ENCODE peak calls at places on chromosomes 7 and 10, in eight cellular contexts. I is endodermal cell; S is gastrocnemius medialis; B is fibroblast of lung; Y is HL-60; A is heart right ventricle; W is CD8-positive, alpha-beta T cell; O is CD4-positive, alpha-beta memory T cell. N is an unnamed sample.

GRCh38 chr7:138875794-138876193 is 77.8 kb upstream of the ATP6V0A4 start:
- DNase-seq in S (no peak), W (peak), I (no peak), O (peak), Y (no peak), A (no peak), B (peak), N (no peak)

GRCh38 chr7:105760549-105761447 is 115.6 kb downstream of the ATXN7L1 start:
- DNase-seq in A (no peak), S (no peak), I (no peak), Y (no peak), O (peak), W (peak), B (peak), N (no peak)

GRCh38 chr7:141354251-141354650 is 197.0 kb upstream of the AGK start:
- DNase-seq in I (no peak), O (no peak), S (no peak), Y (no peak), B (peak), A (no peak), W (no peak), N (no peak)

GRCh38 chr10:77516575-77516974 is 121.0 kb downstream of the KCNMA1 start:
- DNase-seq in Y (no peak), A (no peak), B (no peak), S (no peak), W (no peak), I (no peak), O (no peak), N (peak)

GRCh38 chr7:159098795-159099194 is 45.9 kb downstream of the VIPR2 start:
- DNase-seq in S (no peak), W (no peak), Y (no peak), B (no peak), I (peak), O (no peak), A (no peak), N (peak)

GRCh38 chr7:137160236-137160635 is 183.3 kb downstream of the PTN start:
- DNase-seq in I (no peak), B (peak), S (no peak), O (no peak), W (no peak), A (no peak), Y (no peak), N (no peak)

GRCh38 chr7:69871213-69871885 is 273.1 kb downstream of the AUTS2 start:
- DNase-seq in Y (no peak), S (no peak), I (no peak), W (no peak), B (peak), A (no peak), O (no peak), N (no peak)

GRCh38 chr10:60963441-60964256 is 19.7 kb upstream of the RHOBTB1 start:
- DNase-seq in Y (no peak), W (no peak), S (no peak), O (no peak), A (no peak), B (peak), I (no peak), N (no peak)

GRCh38 chr7:137715546-137715945 is 131.2 kb downstream of the DGKI start:
- DNase-seq in O (no peak), W (no peak), B (no peak), S (no peak), A (no peak), I (no peak), Y (no peak), N (no peak)

GRCh38 chr7:114574384-114574783 is 159.8 kb downstream of the FOXP2 start:
- DNase-seq in I (peak), O (no peak), B (peak), S (no peak), Y (no peak), W (no peak), A (no peak), N (no peak)

GRCh38 chr7:114575098-114575497 is 160.5 kb downstream of the FOXP2 start:
- DNase-seq in O (no peak), A (no peak), Y (no peak), W (no peak), S (no peak), I (no peak), B (no peak), N (no peak)

GRCh38 chr7:114567416-114567815 is 152.8 kb downstream of the FOXP2 start:
- DNase-seq in A (no peak), B (no peak), S (no peak), O (no peak), I (no peak), Y (no peak), W (no peak), N (no peak)

DNA sequence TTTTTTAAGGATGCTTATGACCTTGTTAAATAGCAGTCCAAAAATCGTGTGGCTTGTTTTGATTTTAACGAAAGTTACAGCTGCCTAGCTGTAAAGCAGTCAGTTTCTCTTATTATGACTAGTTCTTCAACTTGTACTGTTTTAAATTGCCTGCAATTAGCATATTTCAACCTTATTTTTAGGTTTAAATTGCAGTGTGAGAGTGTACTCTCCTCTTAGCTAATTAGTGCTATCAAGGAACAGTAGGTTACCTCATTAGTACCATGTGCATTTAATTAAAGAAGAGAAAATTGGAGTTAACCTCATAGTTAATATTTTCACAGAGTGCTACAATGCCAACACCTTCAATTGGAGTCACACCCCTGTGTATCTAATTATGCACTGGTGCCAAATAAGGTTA is 154.5 kb downstream of the FOXP2 start:
- DNase-seq in A (no peak), S (no peak), Y (no peak), O (no peak), W (no peak), I (no peak), B (no peak), N (no peak)
- H3K27ac ChIP-seq in A (no peak), S (no peak), Y (no peak), O (no peak), W (no peak), I (no peak), B (no peak), N (no peak)

DNA sequence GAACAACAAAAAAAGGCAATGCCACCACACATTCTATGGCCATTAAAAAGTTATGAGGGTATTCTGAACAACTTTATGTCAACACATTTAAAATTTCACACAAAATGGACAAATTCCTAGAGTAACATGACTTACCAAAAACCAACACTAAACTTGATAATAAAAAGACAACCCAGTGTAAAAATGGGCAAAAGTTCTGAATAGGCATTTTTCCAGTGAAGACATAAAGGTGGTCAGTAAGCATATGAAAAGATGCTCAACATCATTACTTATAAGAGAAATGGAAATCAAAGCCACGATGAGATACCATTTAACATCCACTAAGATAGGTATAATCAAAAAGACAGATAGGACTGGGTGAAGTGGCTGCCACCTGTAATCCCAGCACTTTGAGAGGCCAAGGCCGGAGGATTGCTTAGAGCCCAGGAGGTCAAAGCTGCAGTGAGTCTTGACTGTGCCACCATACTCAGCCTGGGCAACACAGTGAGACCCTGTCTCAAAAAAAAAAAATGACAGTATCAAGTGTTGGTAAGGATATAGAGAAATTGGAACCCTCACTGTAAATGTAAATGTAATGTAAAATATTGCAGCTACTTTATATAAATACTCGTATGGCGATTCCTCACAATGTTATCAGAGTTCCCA is 71.1 kb upstream of the OIT3 start:
- DNase-seq in I (no peak), A (no peak), Y (no peak), O (no peak), W (no peak), S (no peak), B (no peak), N (no peak)
- H3K27ac ChIP-seq in I (no peak), A (no peak), Y (no peak), O (no peak), W (no peak), S (no peak), B (no peak), N (no peak)

GRCh38 chr10:32446701-32447406 is 914 bp downstream of the CCDC7 start:
- DNase-seq in W (no peak), A (no peak), S (no peak), I (no peak), Y (peak), B (peak), O (no peak), N (no peak)
- H3K27ac ChIP-seq in W (peak), A (peak), S (peak), I (no peak), Y (peak), B (peak), O (peak), N (peak)

DNA sequence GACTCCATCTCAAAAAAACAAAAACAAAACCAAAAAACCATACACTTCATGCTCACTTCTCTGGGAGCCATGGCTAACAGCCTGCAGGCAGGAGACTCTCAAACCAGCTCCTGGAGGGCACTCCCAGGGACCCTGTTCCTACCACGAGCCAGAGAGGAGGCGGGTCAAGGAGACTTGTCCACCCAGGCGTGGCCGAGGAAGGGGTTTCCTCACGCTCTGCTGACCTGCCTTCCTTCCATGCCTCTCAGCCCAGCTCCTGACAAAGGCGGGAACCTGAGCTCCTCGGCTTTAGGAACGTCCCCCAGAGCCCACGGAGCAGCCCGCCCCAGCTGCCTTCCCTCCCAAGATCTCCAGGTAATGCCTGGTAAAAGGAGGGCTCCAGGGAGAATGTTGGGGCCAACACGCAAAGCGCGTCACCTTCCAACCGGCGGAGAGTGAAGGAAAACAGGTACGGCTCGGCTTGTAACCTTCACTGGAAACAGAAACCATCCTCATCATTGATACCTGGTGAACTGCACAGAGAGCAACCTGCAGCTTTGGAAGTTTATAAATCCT is 9.5 kb downstream of the GPR146 start:
- DNase-seq in S (no peak), W (no peak), A (no peak), O (no peak), B (no peak), I (no peak), Y (no peak), N (no peak)
- H3K27ac ChIP-seq in S (peak), W (no peak), A (peak), O (no peak), B (no peak), I (peak), Y (no peak), N (no peak)

N was measured in aorta.